ENCODE peak calls at places on chromosomes 6 and 20, in five cellular contexts. C, Y, A, F and N are unnamed samples.
A peak's percentile ranks its signal among the peaks of the same experiment; 100 is the strongest.

GRCh38 chr6:47478233-47479155 is 905 bp downstream of the CD2AP start:
- DNase-seq in C (peak; percentile 30), Y (no peak), A (peak; percentile 50), F (peak; percentile 77), N (no peak)

GRCh38 chr6:121767254-121767653 is 331.8 kb downstream of the GJA1 start:
- DNase-seq in C (peak; percentile 2), Y (no peak), A (no peak), F (no peak), N (no peak)

GRCh38 chr6:31579546-31580445 is 2.4 kb downstream of the LTB start:
- DNase-seq in C (no peak), Y (no peak), A (no peak), F (no peak), N (no peak)

GRCh38 chr20:38623061-38623460 is 21.5 kb downstream of the ARHGAP40 start:
- DNase-seq in C (no peak), Y (no peak), A (no peak), F (no peak), N (no peak)

GRCh38 chr6:24991748-24992467 is 56.1 kb upstream of the RIPOR2 start:
- DNase-seq in C (peak; percentile 48), Y (peak; percentile 63), A (peak; percentile 52), F (no peak), N (peak; percentile 47)

GRCh38 chr6:21111399-21111725 is 482.2 kb upstream of the SOX4 start:
- DNase-seq in C (peak; percentile 1), Y (no peak), A (no peak), F (no peak), N (no peak)

GRCh38 chr6:144008501-144009245 is 614 bp upstream of the PLAGL1 start:
- DNase-seq in C (no peak), Y (peak; percentile 67), A (no peak), F (no peak), N (no peak)

GRCh38 chr20:11949711-11950110 is 32.0 kb downstream of the BTBD3 start:
- DNase-seq in C (no peak), Y (no peak), A (no peak), F (no peak), N (no peak)

GRCh38 chr6:7787137-7787575 is 61.3 kb downstream of the BMP6 start:
- DNase-seq in C (peak; percentile 74), Y (no peak), A (peak; percentile 5), F (no peak), N (no peak)

GRCh38 chr6:159254186-159254585 is 85.0 kb downstream of the FNDC1 start:
- DNase-seq in C (no peak), Y (no peak), A (no peak), F (no peak), N (no peak)

GRCh38 chr6:133817460-133818047 is 71.4 kb upstream of the TCF21 start:
- DNase-seq in C (no peak), Y (peak; percentile 74), A (no peak), F (peak; percentile 96), N (no peak)

GRCh38 chr6:37168809-37169457 is 1.0 kb upstream of the PIM1 start:
- DNase-seq in C (no peak), Y (no peak), A (peak; percentile 77), F (no peak), N (no peak)
- H4K8ac ChIP-seq in C (peak overlapping the region; percentile 92), Y (peak overlapping the region; percentile 14), A (peak overlapping the region; percentile 88), F (peak overlapping the region; percentile 97), N (no peak overlapping the region)

GRCh38 chr6:130269969-130270635 is 47.4 kb upstream of the SAMD3 start:
- DNase-seq in C (no peak), Y (no peak), A (no peak), F (no peak), N (no peak)
- H2AFZ ChIP-seq in C (no peak overlapping the region), Y (no peak overlapping the region), A (no peak overlapping the region), F (no peak overlapping the region), N (no peak overlapping the region)

GRCh38 chr20:63325021-63325471 is 32.1 kb downstream of the COL20A1 start:
- DNase-seq in C (no peak), Y (no peak), A (no peak), F (no peak), N (no peak)

GRCh38 chr20:63325554-63326313 is 32.7 kb downstream of the COL20A1 start:
- DNase-seq in C (no peak), Y (no peak), A (no peak), F (no peak), N (no peak)

GRCh38 chr20:63328026-63328700 is 33.0 kb downstream of the CHRNA4 start:
- DNase-seq in C (no peak), Y (no peak), A (no peak), F (no peak), N (no peak)

GRCh38 chr20:63327229-63327745 is 33.9 kb downstream of the CHRNA4 start:
- DNase-seq in C (no peak), Y (no peak), A (no peak), F (no peak), N (no peak)

DNA sequence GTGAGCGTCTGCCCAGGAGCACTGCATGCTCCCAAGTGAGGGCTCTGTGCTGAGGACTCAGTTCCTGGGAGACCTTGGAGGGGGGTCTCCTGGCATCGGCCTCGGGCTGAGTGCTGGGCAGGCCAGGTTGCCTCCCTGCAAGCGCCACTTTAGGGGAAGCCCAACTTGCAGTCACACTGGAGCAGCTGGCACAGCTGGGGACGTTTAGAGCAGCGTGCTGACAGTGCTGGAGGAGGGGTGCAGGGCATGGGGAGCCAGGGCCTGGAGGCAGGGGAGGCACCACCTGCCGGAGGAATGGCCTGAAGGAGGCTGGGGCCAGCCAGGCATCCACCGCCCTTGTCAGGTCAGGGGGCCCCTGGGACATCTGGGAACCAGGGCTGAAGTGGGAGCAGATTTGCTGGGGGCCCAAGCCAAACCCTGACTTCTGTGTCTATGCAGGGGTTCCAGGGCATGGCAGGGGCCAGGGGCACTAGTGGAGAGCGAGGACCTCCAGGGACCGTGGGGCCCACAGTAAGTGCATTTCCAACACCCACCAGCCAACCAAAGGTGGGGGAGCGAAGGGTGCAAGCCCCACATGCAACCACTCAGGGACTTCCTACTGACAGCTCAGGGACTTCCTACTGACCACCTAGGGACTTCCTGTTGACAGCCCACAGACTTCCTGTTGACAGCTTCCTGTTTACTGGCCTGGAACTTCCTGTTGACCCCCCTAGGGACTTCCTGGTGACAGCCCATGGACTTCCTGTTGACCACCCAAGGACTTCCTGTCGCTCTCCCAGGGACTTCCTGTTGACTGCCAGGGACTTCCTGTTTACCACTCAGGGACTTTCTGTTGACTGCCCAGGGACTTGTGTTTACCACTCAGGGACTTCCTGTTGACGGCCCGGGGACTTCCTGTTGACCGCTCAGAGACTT is 33.6 kb downstream of the COL20A1 start:
- DNase-seq in C (no peak), Y (no peak), A (no peak), F (no peak), N (no peak)
- H4K8ac ChIP-seq in C (no peak overlapping the region), Y (no peak overlapping the region), A (no peak overlapping the region), F (no peak overlapping the region), N (no peak overlapping the region)

GRCh38 chr20:53880108-53880641 is 190.2 kb downstream of the BCAS1 start:
- DNase-seq in C (no peak), Y (no peak), A (no peak), F (no peak), N (no peak)
- H2AFZ ChIP-seq in C (no peak overlapping the region), Y (no peak overlapping the region), A (no peak overlapping the region), F (peak overlapping the region; percentile 65), N (peak overlapping the region; percentile 59)

GRCh38 chr6:162618463-162619002 is 109.0 kb downstream of the PRKN start:
- DNase-seq in C (no peak), Y (no peak), A (no peak), F (no peak), N (no peak)
- H4K8ac ChIP-seq in C (no peak overlapping the region), Y (no peak overlapping the region), A (no peak overlapping the region), F (no peak overlapping the region), N (no peak overlapping the region)

DNA sequence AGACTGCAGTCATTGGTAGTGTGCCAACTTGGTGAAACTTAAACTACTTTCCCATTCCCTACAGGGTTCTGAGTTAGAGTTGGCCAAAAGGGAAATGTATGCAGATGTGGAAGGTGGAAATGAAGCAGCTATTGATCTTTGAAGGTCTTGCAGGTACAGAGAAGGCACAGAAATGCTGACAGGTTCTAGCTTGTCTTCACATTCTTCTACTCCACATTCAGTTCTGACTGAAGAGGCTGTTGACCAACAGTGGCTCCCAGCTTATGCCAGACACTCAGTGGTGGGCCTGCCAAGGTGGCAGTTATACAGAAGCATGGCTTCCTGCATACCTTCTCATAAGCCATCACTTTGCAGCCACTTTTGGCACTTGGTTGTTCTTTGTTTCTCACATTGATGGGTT is 423.9 kb downstream of the CDC5L start:
- DNase-seq in C (no peak), Y (no peak), A (no peak), F (no peak), N (no peak)
- H2AFZ ChIP-seq in C (no peak overlapping the region), Y (no peak overlapping the region), A (no peak overlapping the region), F (no peak overlapping the region), N (no peak overlapping the region)

DNA sequence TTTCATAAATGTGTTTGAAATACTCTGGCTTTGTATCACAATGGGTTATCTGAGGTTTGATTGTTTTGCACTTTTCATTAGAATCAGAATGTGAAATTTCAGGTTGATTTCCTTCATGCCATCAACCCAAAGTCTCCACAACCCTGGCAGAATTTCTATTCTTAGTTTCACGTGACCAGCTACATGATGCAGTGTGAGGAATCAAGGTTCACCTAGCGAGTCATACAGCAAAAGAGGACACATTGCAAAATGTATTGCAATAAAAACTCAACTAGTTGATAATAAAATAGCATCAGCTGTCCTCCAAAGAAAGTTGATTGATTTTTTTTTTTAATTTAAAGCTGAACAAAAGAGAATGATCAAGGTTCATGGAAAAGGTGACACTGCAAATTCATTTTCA is 2.2 kb downstream of the HAO1 start:
- DNase-seq in C (no peak), Y (no peak), A (no peak), F (no peak), N (no peak)
- H4K8ac ChIP-seq in C (no peak overlapping the region), Y (no peak overlapping the region), A (no peak overlapping the region), F (no peak overlapping the region), N (no peak overlapping the region)

DNA sequence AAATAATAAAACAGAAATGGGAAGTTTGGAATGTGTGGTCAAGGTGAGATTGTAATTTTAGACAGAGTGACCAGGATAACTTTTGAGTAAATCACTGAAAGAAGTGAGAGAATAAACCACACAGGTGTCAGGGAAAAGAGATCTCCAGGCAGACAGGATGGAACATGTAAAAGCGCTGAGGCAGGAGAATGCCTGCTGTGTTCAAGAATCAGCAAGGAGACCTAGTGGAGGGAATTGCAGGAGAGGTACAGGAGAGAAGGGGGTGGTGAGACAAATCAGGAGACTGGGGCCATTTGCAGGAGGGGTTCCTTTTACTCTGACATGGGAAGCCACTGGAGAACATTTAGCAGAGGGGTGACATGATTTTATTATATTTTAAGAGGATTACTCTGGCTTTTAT is 456.7 kb downstream of the NKAIN2 start:
- DNase-seq in C (no peak), Y (no peak), A (no peak), F (no peak), N (no peak)
- H2AFZ ChIP-seq in C (no peak overlapping the region), Y (no peak overlapping the region), A (no peak overlapping the region), F (no peak overlapping the region), N (no peak overlapping the region)

DNA sequence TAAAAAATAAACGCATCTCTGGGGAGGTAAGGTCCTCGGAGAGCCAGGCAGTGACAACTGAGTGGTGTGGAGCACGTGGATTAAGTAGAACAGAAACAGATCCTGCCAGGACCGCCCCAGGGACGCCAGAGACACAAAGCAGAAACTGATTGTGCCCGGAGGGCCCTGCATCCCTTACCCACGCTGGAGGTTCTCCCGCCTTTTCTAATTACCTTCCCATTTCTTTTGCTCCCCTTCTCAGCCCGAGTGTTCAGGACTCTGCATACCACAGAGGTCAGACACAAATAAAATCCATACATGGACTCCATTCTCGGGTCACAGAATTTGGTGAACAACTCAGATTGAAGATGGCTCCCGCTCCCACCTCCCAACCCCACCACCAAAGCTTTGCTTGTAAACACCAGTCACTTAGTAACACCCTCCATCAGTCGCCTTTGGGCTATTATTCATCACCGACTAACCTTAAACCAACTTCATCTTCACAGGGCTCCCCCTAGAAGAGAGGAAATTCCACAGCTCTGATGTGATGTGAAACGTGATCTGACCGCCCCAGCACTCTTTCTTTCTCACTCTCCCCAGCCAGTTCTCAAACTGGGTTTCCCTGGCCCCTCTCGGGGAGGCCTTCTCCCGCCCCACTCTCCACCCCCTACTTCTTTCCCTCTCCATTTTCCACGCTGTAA is 32.6 kb upstream of the PIM1 start:
- DNase-seq in C (peak; percentile 99), Y (no peak), A (peak; percentile 99), F (peak; percentile 77), N (peak; percentile 92)
- H4K8ac ChIP-seq in C (peak overlapping the region; percentile 93), Y (peak overlapping the region; percentile 46), A (peak overlapping the region; percentile 66), F (peak overlapping the region; percentile 95), N (no peak overlapping the region)